ENCODE peak calls at places on chromosomes 13 and 19, in seven cellular contexts. D, Q, X, F, B, E and K are unnamed samples.
A peak's percentile ranks its signal among the peaks of the same experiment; 100 is the strongest.

GRCh38 chr13:80276371-80277289 is 64.3 kb downstream of the SPRY2 start:
- DNase-seq in D (peak; percentile 32), Q (no peak), X (no peak), F (no peak), B (no peak), E (no peak), K (peak; percentile 33)

GRCh38 chr13:44649118-44649455 is 73.0 kb upstream of the TSC22D1 start:
- DNase-seq in D (peak; percentile 69), Q (no peak), X (no peak), F (no peak), B (no peak), E (no peak), K (no peak)

GRCh38 chr13:48410199-48410598 is 2.7 kb downstream of the LPAR6 start:
- DNase-seq in D (no peak), Q (no peak), X (no peak), F (no peak), B (no peak), E (no peak), K (no peak)

GRCh38 chr19:38891791-38892190 is 7.6 kb downstream of the SIRT2 start:
- DNase-seq in D (no peak), Q (no peak), X (no peak), F (no peak), B (no peak), E (no peak), K (no peak)

GRCh38 chr13:59861676-59862075 is 302.1 kb downstream of the DIAPH3 start:
- DNase-seq in D (no peak), Q (no peak), X (no peak), F (no peak), B (no peak), E (no peak), K (peak; percentile 3)

GRCh38 chr19:17872251-17873001 is 681 bp downstream of the SLC5A5 start:
- DNase-seq in D (no peak), Q (no peak), X (no peak), F (no peak), B (no peak), E (no peak), K (no peak)

GRCh38 chr19:9958451-9958850 is 22.1 kb upstream of the OLFM2 start:
- DNase-seq in D (no peak), Q (no peak), X (no peak), F (no peak), B (peak; percentile 69), E (no peak), K (peak; percentile 93)

GRCh38 chr13:23466144-23467002 is 32.9 kb upstream of the SACS start:
- DNase-seq in D (peak; percentile 96), Q (peak; percentile 44), X (peak; percentile 72), F (peak; percentile 66), B (peak; percentile 42), E (peak; percentile 41), K (peak; percentile 86)

GRCh38 chr13:80093888-80094287 is 247.0 kb downstream of the SPRY2 start:
- DNase-seq in D (no peak), Q (no peak), X (no peak), F (no peak), B (no peak), E (no peak), K (no peak)

GRCh38 chr19:39448271-39448670 is 2.9 kb downstream of the SUPT5H start:
- DNase-seq in D (peak; percentile 73), Q (no peak), X (no peak), F (no peak), B (no peak), E (no peak), K (no peak)

GRCh38 chr13:29702912-29703351 is 107.4 kb upstream of the SLC7A1 start:
- DNase-seq in D (no peak), Q (no peak), X (peak; percentile 59), F (no peak), B (peak; percentile 13), E (peak; percentile 81), K (no peak)

GRCh38 chr13:52787212-52787611 is 47.6 kb upstream of the CNMD start:
- DNase-seq in D (no peak), Q (no peak), X (no peak), F (no peak), B (no peak), E (no peak), K (no peak)

GRCh38 chr19:51131780-51132680 is 7.3 kb downstream of the SIGLEC9 start:
- DNase-seq in D (no peak), Q (no peak), X (no peak), F (no peak), B (peak; percentile 42), E (no peak), K (peak; percentile 44)

GRCh38 chr13:83065136-83065535 is 817.1 kb downstream of the SLITRK1 start:
- DNase-seq in D (no peak), Q (no peak), X (peak; percentile 21), F (peak; percentile 17), B (no peak), E (no peak), K (peak; percentile 97)

GRCh38 chr13:107457686-107458085 is 757.6 kb downstream of the LIG4 start:
- DNase-seq in D (no peak), Q (no peak), X (no peak), F (no peak), B (no peak), E (no peak), K (no peak)

GRCh38 chr19:11444059-11444458 is 8.6 kb downstream of the PRKCSH start:
- DNase-seq in D (no peak), Q (no peak), X (no peak), F (no peak), B (no peak), E (no peak), K (no peak)

GRCh38 chr13:29439601-29440381 is 155.7 kb downstream of the SLC7A1 start:
- DNase-seq in D (no peak), Q (no peak), X (no peak), F (no peak), B (no peak), E (no peak), K (no peak)